ENCODE peak calls at places on chromosome 10, in four cellular contexts. D is right atrium auricular region, Q is Panc1, G is CD14-positive monocyte. U is an unnamed sample.

GRCh38 chr10:45561952-45562351 is 110.6 kb downstream of the ZFAND4 start:
- DNase-seq in D (no peak), Q (no peak), G (no peak), U (no peak)

GRCh38 chr10:62352356-62352963 is 21.7 kb upstream of the ZNF365 start:
- DNase-seq in D (no peak), Q (no peak), G (no peak), U (no peak)

GRCh38 chr10:103295391-103296044 is 18.6 kb downstream of the INA start:
- DNase-seq in G (no peak), Q (no peak), D (no peak), U (no peak)

GRCh38 chr10:24446739-24447138 is 237.8 kb downstream of the KIAA1217 start:
- DNase-seq in D (no peak), Q (no peak), G (no peak), U (no peak)

GRCh38 chr10:8420182-8420581 is 365.7 kb downstream of the GATA3 start:
- DNase-seq in G (no peak), Q (no peak), D (no peak), U (no peak)

GRCh38 chr10:109784236-109784635 is 139.1 kb downstream of the XPNPEP1 start:
- DNase-seq in D (no peak), Q (no peak), G (no peak), U (no peak)

GRCh38 chr10:103812431-103812830 is 42.9 kb downstream of the SH3PXD2A start:
- DNase-seq in D (no peak), Q (no peak), G (no peak), U (peak)

GRCh38 chr10:103593022-103593570 is 99.6 kb downstream of the NEURL1 start:
- DNase-seq in G (no peak), D (no peak), Q (no peak), U (no peak)

GRCh38 chr10:43386981-43387677 is 15.7 kb downstream of the FXYD4 start:
- DNase-seq in D (no peak), Q (no peak), G (no peak), U (peak)

GRCh38 chr10:24467094-24467493 is 256.6 kb downstream of the ARHGAP21 start:
- DNase-seq in D (no peak), Q (no peak), G (no peak), U (no peak)

GRCh38 chr10:126243976-126244375 is 144.3 kb downstream of the ADAM12 start:
- DNase-seq in Q (no peak), D (no peak), G (no peak), U (no peak)

GRCh38 chr10:9016930-9017329 is 962.4 kb downstream of the GATA3 start:
- DNase-seq in D (no peak), Q (no peak), G (no peak), U (no peak)

GRCh38 chr10:28317735-28318134 is 14.9 kb upstream of the MPP7 start:
- DNase-seq in Q (no peak), G (no peak), D (no peak), U (no peak)

GRCh38 chr10:28947209-28947608 is 269.9 kb downstream of the BAMBI start:
- DNase-seq in Q (no peak), G (no peak), D (peak), U (no peak)

GRCh38 chr10:100370561-100370975 is 23.5 kb downstream of the SCD start:
- DNase-seq in D (peak), Q (peak), G (peak), U (no peak)

GRCh38 chr10:115944538-115944937 is 328.5 kb downstream of the GFRA1 start:
- DNase-seq in Q (no peak), D (no peak), G (no peak), U (no peak)

GRCh38 chr10:132482090-132482489 is 55.5 kb upstream of the INPP5A start:
- DNase-seq in G (no peak), D (no peak), Q (no peak), U (no peak)

GRCh38 chr10:7281429-7281828 is 129.4 kb downstream of the SFMBT2 start:
- DNase-seq in G (no peak), D (no peak), Q (no peak), U (no peak)

GRCh38 chr10:59222788-59223187 is 46.3 kb downstream of the PHYHIPL start:
- DNase-seq in D (no peak), G (no peak), Q (no peak), U (no peak)

GRCh38 chr10:74175510-74176379 is 24.7 kb downstream of the ADK start:
- DNase-seq in G (no peak), Q (no peak), D (no peak), U (no peak)

GRCh38 chr10:46552526-46553237 is 3.8 kb downstream of the GPRIN2 start:
- DNase-seq in G (peak), Q (no peak), D (peak), U (peak)

GRCh38 chr10:4725917-4726606 is 99.9 kb upstream of the AKR1E2 start:
- DNase-seq in Q (peak), G (no peak), D (no peak), U (no peak)

GRCh38 chr10:75358835-75359421 is 42.6 kb downstream of the ZNF503 start:
- DNase-seq in D (no peak), G (peak), Q (no peak), U (no peak)

GRCh38 chr10:96082153-96082552 is 38.8 kb downstream of the CCNJ start:
- DNase-seq in D (no peak), Q (no peak), G (no peak), U (no peak)
- TF ChIP-seq CTCF in D (no peak), Q (no peak), G (no peak), U (no peak)

GRCh38 chr10:48233643-48234042 is 40.9 kb downstream of the FRMPD2 start:
- DNase-seq in G (no peak), D (no peak), Q (no peak), U (no peak)
- TF ChIP-seq CTCF in G (no peak), D (no peak), Q (no peak), U (no peak)

GRCh38 chr10:129971381-129972144 is 7.5 kb upstream of the EBF3 start:
- DNase-seq in D (no peak), G (no peak), Q (no peak), U (no peak)
- TF ChIP-seq CTCF in D (peak), G (no peak), Q (peak), U (peak)

GRCh38 chr10:18689498-18689897 is 30.3 kb downstream of the ARL5B start:
- DNase-seq in D (no peak), G (no peak), Q (no peak), U (no peak)
- TF ChIP-seq CTCF in D (no peak), G (peak), Q (peak), U (peak)

GRCh38 chr10:14560274-14560673 is 214.4 kb downstream of the FAM107B start:
- DNase-seq in G (peak), Q (no peak), D (no peak), U (no peak)
- TF ChIP-seq CTCF in G (peak), Q (no peak), D (no peak), U (peak)

GRCh38 chr10:78341953-78342614 is 308.4 kb downstream of the RPS24 start:
- DNase-seq in Q (no peak), G (no peak), D (peak), U (no peak)

GRCh38 chr10:78339251-78339650 is 305.6 kb downstream of the RPS24 start:
- DNase-seq in Q (no peak), D (peak), G (no peak), U (no peak)

GRCh38 chr10:78342787-78343186 is 309.1 kb downstream of the RPS24 start:
- DNase-seq in Q (no peak), G (no peak), D (no peak), U (no peak)

GRCh38 chr10:78346721-78347120 is 313.1 kb downstream of the RPS24 start:
- DNase-seq in Q (no peak), D (no peak), G (no peak), U (no peak)

DNA sequence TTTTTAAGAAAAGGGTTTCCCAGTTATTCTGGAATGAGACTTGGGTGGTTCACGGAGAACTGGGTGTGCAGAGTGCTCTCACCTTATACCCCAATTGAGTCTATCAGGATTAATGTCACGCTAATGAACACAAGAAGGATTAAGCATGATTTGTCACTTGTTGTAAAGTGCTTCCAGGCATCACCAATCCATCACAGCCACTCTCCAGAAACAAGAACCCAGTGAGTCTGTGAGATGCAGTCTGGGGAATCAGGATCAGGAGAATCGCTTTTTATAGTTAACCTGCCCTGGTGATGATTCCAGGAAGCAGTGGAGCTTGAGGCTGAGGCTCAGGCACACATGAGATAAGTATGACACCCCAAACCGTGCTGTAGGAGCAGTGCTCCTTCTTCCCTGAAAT is 309.6 kb downstream of the RPS24 start:
- DNase-seq in D (no peak), G (no peak), Q (no peak), U (no peak)
- TF ChIP-seq CTCF in D (no peak), G (no peak), Q (no peak), U (no peak)

DNA sequence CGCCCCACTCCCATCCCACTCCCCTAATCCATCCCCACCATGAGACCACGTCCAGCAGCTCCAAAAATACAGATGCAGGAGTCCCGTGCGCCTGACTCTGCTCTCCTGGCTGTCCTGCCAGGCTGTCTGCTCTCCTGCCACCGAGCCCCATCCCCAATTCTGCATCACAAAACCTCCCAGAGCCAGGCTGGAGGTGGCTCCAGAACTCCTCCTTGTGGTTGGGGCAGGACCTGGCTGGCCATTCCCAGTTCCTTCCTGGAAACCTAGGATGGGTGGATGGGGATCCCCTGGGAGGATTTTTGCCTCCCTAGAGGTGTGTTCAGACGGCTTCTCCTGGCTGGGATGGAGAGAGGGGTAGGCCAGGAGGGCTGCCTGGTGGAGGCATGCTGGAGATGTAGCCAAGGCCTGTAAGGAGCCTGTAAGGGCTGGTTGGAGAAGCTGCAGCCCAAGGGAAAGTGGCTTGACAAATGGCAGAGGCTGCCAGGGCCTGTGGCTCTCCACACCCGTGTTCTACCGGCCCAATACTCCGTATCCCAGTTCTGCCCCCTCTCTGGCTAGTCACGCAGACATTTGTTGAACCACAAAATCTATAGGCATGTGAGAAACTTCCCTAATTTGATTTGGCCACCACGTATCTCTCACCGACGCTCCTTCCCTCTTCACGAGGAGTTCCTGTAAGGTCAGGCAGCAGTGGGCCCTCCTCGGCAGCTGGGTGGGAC is 99.3 kb downstream of the ARHGAP22 start:
- DNase-seq in D (peak), G (peak), Q (no peak), U (no peak)
- TF ChIP-seq CTCF in D (no peak), G (no peak), Q (no peak), U (no peak)

GRCh38 chr10:124640056-124640455 is 104.1 kb downstream of the FAM53B start:
- DNase-seq in D (no peak), Q (no peak), G (no peak), U (no peak)

GRCh38 chr10:124639206-124639605 is 105.0 kb downstream of the FAM53B start:
- DNase-seq in D (no peak), G (no peak), Q (no peak), U (no peak)

GRCh38 chr10:124641282-124642075 is 102.7 kb downstream of the FAM53B start:
- DNase-seq in Q (no peak), D (peak), G (peak), U (no peak)

GRCh38 chr10:124639646-124640045 is 104.5 kb downstream of the FAM53B start:
- DNase-seq in D (no peak), Q (no peak), G (no peak), U (no peak)

DNA sequence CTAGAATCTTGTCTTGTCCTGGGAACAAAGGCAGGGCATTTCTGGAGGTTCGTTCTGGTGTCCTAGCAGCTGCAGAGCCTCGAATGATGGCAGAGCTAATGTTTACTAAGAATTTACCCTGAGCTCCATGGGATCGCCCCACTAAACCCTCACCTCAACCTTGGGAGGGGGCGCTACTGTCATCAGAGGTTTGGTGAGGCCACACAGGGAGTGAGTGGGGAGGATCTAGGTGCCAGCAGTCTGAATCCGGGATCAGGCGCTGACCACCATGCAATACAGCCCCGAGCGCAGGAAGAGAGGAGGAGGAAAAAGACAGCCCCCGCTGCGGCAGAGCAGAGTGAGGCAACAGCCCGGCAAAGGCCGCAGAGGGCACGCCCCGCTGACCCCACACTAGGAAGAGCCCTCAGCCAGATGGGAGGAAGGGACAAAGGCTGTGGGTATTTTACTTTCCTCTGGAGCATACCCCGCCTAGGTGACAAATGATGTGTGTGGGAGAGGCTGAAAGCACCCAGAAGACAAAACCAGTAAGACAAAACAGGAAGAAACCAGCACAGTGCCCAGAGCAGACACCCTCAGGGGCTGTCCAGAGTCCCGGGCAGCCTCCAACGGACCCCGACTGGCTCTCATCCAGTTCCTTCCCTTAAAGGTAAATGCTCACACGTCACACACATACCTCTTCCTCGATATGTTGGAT is 103.5 kb downstream of the FAM53B start:
- DNase-seq in G (peak), Q (no peak), D (no peak), U (no peak)
- TF ChIP-seq CTCF in G (no peak), Q (no peak), D (no peak), U (no peak)

GRCh38 chr10:78859769-78860168 is 209.0 kb upstream of the ZMIZ1 start:
- DNase-seq in Q (no peak), G (no peak), D (no peak), U (no peak)
- TF ChIP-seq CTCF in Q (no peak), G (no peak), D (no peak), U (no peak)

GRCh38 chr10:14481014-14481413 is 150.3 kb upstream of the FRMD4A start:
- DNase-seq in G (no peak), Q (no peak), D (no peak), U (no peak)

GRCh38 chr10:14478201-14478600 is 147.5 kb upstream of the FRMD4A start:
- DNase-seq in Q (no peak), D (no peak), G (no peak), U (no peak)

GRCh38 chr10:14477408-14477710 is 146.6 kb upstream of the FRMD4A start:
- DNase-seq in Q (no peak), G (no peak), D (no peak), U (no peak)

GRCh38 chr10:14476641-14477407 is 146.1 kb upstream of the FRMD4A start:
- DNase-seq in D (no peak), G (no peak), Q (no peak), U (no peak)

DNA sequence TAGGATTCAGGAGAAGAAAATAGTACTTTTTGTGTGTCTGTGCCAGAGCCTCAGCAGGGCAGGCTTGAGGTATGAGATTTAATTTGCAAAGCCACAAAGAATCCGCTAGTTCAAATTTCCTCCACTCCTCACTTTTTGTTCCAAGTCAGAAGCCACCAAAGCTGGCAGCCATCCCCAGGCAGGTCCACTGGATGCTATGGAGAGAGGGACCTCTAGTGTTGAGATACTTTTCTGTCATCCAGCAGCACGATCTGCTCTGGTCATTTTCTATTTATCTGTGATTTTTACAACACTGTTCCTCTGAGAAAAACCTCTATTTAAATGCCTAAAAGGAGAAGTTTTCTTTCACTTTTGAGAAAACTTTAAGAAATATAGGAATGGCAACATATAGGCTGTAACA is 147.9 kb upstream of the FRMD4A start:
- DNase-seq in D (peak), G (no peak), Q (no peak), U (no peak)
- TF ChIP-seq CTCF in D (peak), G (no peak), Q (peak), U (peak)

U was measured in chondrocyte.